ENCODE peak calls at places on chromosomes 13 and 19, in seven cellular contexts. O, J, E, Y, A, R and D are unnamed samples.

GRCh38 chr19:35058370-35058769 is 16.8 kb downstream of the HPN start:
- DNase-seq in Y (no peak), R (no peak), E (no peak), O (no peak), J (no peak), A (no peak), D (no peak)

GRCh38 chr13:45658586-45659235 is 43.2 kb upstream of the ERICH6B start:
- DNase-seq in O (no peak), J (no peak), R (no peak), Y (no peak), E (no peak), A (no peak), D (no peak)

GRCh38 chr13:93230466-93230865 is 3.9 kb downstream of the GPC6 start:
- DNase-seq in A (no peak), O (no peak), Y (no peak), E (no peak), J (no peak), R (peak; percentile 55), D (no peak)

GRCh38 chr19:54011507-54012211 is 20.2 kb downstream of the CACNG6 start:
- DNase-seq in E (no peak), Y (no peak), J (no peak), O (no peak), R (no peak), A (peak; percentile 64), D (no peak)

GRCh38 chr19:21835810-21836444 is at the start of gene ZNF43:
- DNase-seq in J (no peak), R (peak; percentile 87), E (peak; percentile 72), Y (peak; percentile 79), O (peak; percentile 13), A (peak; percentile 88), D (peak; percentile 97)

GRCh38 chr19:10339380-10339960 is at the start of gene ICAM3:
- DNase-seq in E (no peak), J (no peak), O (peak; percentile 43), R (no peak), A (peak; percentile 64), Y (no peak), D (no peak)

GRCh38 chr13:31945202-31945978 is 86.2 kb upstream of the FRY start:
- DNase-seq in O (no peak), Y (peak; percentile 27), J (no peak), A (no peak), E (no peak), R (no peak), D (peak; percentile 40)

GRCh38 chr13:43880451-43880850 is 747 bp downstream of the LACC1 start:
- DNase-seq in R (no peak), E (no peak), J (no peak), Y (no peak), A (no peak), O (no peak), D (no peak)

GRCh38 chr13:113731192-113732175 is 27.5 kb upstream of the TMEM255B start:
- DNase-seq in O (no peak), J (no peak), Y (no peak), E (no peak), A (no peak), R (no peak), D (no peak)

GRCh38 chr13:60226507-60226906 is 62.8 kb upstream of the DIAPH3 start:
- DNase-seq in O (no peak), E (peak; percentile 8), R (peak; percentile 15), Y (peak; percentile 57), J (peak; percentile 12), A (no peak), D (peak; percentile 35)

GRCh38 chr13:113093580-113094409 is 11.8 kb upstream of the F7 start:
- DNase-seq in O (no peak), E (no peak), J (no peak), Y (no peak), R (no peak), A (no peak), D (no peak)

GRCh38 chr13:45364876-45365557 is 24.0 kb upstream of the TPT1 start:
- DNase-seq in Y (no peak), A (no peak), O (no peak), J (no peak), E (no peak), R (no peak), D (no peak)

GRCh38 chr13:21973437-21974125 is 302.7 kb downstream of the FGF9 start:
- DNase-seq in A (no peak), J (no peak), Y (no peak), R (no peak), E (no peak), O (no peak), D (no peak)

GRCh38 chr13:78700121-78700910 is 41.4 kb upstream of the OBI1 start:
- DNase-seq in E (no peak), J (no peak), A (no peak), O (no peak), R (no peak), Y (peak; percentile 19), D (peak; percentile 12)

GRCh38 chr13:66532845-66533244 is 697.3 kb downstream of the PCDH9 start:
- DNase-seq in A (no peak), Y (no peak), E (no peak), R (no peak), J (no peak), O (no peak), D (no peak)

GRCh38 chr19:4326215-4326836 is 12.3 kb downstream of the STAP2 start:
- DNase-seq in E (no peak), A (no peak), R (no peak), O (no peak), Y (peak; percentile 10), J (no peak), D (no peak)

GRCh38 chr19:4326837-4327251 is 11.8 kb downstream of the STAP2 start:
- DNase-seq in A (peak; percentile 89), O (no peak), R (no peak), J (no peak), Y (peak; percentile 75), E (peak; percentile 86), D (no peak)

GRCh38 chr19:4327877-4328242 is 10.8 kb downstream of the STAP2 start:
- DNase-seq in A (peak; percentile 87), O (no peak), R (no peak), E (no peak), J (no peak), Y (no peak), D (no peak)

GRCh38 chr19:4328243-4328990 is 10.2 kb downstream of the STAP2 start:
- DNase-seq in R (no peak), Y (peak; percentile 99), J (peak; percentile 87), A (peak; percentile 97), O (peak; percentile 75), E (peak; percentile 96), D (no peak)

DNA sequence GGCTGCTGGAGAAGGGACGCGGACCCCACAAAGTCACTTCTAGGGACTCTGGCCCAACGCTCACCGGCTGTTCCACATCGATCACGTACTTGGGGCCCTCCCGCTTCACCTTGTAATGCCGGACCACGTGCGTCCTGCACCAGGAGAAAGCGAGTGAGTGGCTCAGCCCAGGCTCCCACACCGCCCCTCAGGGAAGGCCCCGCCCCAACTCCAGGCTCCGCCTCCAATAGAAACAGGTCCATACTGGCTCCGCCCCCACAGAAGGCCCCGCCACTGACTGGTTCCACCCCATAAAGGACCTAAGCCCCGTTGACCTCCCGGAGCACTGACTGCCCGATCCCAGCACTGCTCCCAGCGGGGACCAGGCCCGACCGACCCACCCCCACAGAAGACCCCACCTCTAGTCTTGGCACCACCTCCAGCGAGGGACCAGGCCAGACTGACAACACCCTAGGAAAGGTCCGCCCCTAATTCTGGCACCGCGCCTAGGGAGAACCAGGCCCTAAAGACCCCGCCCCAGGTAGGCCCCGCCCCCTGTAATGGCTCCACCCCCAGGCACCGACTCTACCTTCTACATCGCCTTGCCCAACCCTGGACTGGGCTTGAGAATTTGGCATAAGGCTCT is 11.3 kb downstream of the STAP2 start:
- DNase-seq in O (no peak), J (no peak), Y (peak; percentile 93), A (peak; percentile 98), E (peak; percentile 90), R (no peak), D (peak; percentile 34)
- TF ChIP-seq JUND in O (no peak), J (no peak), Y (no peak), A (no peak), E (no peak), R (no peak), D (no peak)

DNA sequence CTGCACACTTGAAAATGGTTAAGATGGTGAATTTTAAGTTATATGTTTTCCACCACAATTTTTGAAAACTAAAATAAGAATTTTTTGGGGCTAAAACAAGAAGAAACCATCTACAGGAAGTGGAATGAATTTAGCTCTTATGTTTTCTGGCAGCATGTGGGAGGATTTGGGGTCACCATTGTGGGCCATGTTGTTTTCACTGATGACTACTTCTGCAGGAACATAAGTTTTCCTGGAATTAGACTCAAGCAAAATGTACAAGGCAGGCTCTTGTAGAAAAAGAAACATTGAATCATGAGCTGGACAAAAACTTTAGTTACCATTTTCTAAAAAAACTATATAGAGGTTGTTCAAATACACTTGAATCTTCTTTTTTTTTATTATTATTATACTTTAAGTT is 125.3 kb upstream of the C1QTNF9B start:
- DNase-seq in O (no peak), Y (no peak), E (no peak), J (no peak), R (no peak), A (no peak), D (no peak)
- TF ChIP-seq JUND in O (no peak), Y (no peak), E (no peak), J (no peak), R (no peak), A (no peak), D (no peak)

DNA sequence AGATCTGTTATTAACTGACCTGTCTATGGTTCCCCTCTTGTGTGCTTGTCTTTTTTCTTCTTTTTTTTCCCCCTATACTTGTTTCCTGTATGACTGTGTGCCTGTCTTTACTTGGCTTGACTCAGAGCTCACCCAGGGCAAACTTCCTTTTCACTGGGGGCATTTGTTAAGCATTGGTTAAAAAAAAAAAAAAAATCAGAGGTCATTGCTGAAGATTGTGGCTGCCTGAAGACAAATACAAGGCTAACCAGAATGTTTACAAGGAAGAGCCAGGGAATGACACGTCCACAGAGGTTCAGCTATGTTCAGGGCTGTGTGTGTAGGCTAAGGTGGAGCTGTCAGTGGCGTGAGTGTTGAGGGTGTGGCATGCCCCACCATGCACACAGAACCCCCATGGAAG is 47.1 kb downstream of the LNX2 start:
- DNase-seq in E (no peak), R (peak; percentile 46), J (no peak), O (no peak), A (no peak), Y (no peak), D (no peak)
- TF ChIP-seq JUND in E (no peak), R (no peak), J (no peak), O (no peak), A (no peak), Y (no peak), D (no peak)

DNA sequence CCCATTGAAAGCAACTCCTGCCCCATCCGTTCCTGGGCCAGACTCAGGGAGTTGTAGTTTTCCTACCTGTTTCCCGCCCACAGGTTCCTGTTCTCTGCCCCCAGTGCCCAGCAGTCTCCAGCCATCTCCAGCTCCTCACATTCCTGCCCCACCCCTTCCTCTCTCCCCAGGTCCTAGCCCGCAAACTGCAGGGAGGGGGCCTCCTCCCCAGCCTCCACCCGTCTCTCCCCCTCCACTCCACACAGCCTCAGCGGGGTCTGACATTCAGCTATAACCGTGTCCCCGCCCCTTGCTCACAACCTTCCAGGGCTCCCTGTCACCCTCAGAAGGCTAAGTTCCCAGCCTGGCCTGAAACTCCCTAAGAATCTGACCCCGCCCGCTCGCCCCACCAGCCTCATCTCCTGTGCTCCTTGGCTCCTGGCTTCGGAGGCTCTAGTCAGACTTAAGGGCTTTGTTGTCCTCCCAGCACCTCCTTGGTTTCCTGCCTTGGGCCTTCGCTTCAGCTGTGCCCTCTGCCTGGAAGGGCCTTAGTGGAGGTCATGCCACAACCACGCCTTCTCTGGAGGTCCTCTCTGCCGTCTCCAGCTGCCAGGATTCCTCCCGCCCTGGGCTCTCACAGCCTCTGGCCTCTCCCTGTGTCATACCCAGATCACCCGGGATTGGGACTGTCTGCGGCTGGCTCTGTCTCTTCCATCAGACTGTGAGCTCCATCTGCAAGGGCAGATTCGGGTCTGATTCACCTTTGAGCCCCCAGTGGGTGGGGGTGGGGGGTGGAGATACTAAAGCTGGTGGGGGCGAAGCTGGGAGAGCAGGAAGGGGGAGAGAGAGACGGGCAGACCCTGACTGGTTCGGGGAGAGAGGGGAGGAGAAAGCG is 5.1 kb upstream of the SPACA6 start:
- DNase-seq in A (peak; percentile 77), R (no peak), O (no peak), J (no peak), Y (peak; percentile 57), E (peak; percentile 48), D (no peak)
- TF ChIP-seq JUND in A (no peak), R (no peak), O (no peak), J (no peak), Y (no peak), E (peak; percentile 6), D (no peak)